ENCODE peak calls at places on chromosomes 7 and 10, in six cellular contexts. One of them, this sample, is unnamed.

GRCh38 chr7:2626498-2627117 is 5.2 kb upstream of the TTYH3 start:
- DNase-seq in stomach: no peak
- DNase-seq in myocyte: no peak
- DNase-seq in T-cell: no peak
- DNase-seq in Peyer's patch: no peak
- DNase-seq in D341Med: no peak
- DNase-seq in this sample: no peak

GRCh38 chr10:60943372-60944158 is 420 bp downstream of the RHOBTB1 start:
- DNase-seq in stomach: peak
- DNase-seq in myocyte: peak
- DNase-seq in T-cell: no peak
- DNase-seq in Peyer's patch: peak
- DNase-seq in D341Med: peak
- DNase-seq in this sample: peak

GRCh38 chr7:27142562-27143021 is 889 bp downstream of the HOXA5 start:
- DNase-seq in stomach: no peak
- DNase-seq in myocyte: no peak
- DNase-seq in T-cell: no peak
- DNase-seq in Peyer's patch: peak
- DNase-seq in D341Med: no peak
- DNase-seq in this sample: no peak

GRCh38 chr7:152459724-152460251 is 24.0 kb upstream of the KMT2C start:
- DNase-seq in stomach: no peak
- DNase-seq in myocyte: no peak
- DNase-seq in T-cell: no peak
- DNase-seq in Peyer's patch: no peak
- DNase-seq in D341Med: no peak
- DNase-seq in this sample: peak

GRCh38 chr10:75107756-75108683 is 3.4 kb upstream of the SAMD8 start:
- DNase-seq in stomach: no peak
- DNase-seq in myocyte: no peak
- DNase-seq in T-cell: no peak
- DNase-seq in Peyer's patch: no peak
- DNase-seq in D341Med: no peak
- DNase-seq in this sample: no peak

GRCh38 chr10:69089638-69090599 is 2.0 kb downstream of the SRGN start:
- DNase-seq in stomach: peak
- DNase-seq in myocyte: no peak
- DNase-seq in T-cell: peak
- DNase-seq in Peyer's patch: no peak
- DNase-seq in D341Med: no peak
- DNase-seq in this sample: no peak

GRCh38 chr7:28754027-28754426 is 204.1 kb downstream of the TRIL start:
- DNase-seq in stomach: no peak
- DNase-seq in myocyte: peak
- DNase-seq in T-cell: no peak
- DNase-seq in Peyer's patch: no peak
- DNase-seq in D341Med: no peak
- DNase-seq in this sample: peak

GRCh38 chr7:105131033-105131656 is 117.1 kb downstream of the KMT2E start:
- DNase-seq in stomach: no peak
- DNase-seq in myocyte: peak
- DNase-seq in T-cell: no peak
- DNase-seq in Peyer's patch: no peak
- DNase-seq in D341Med: no peak
- DNase-seq in this sample: no peak

GRCh38 chr10:91415816-91416215 is 5.7 kb downstream of the HECTD2 start:
- DNase-seq in stomach: no peak
- DNase-seq in myocyte: no peak
- DNase-seq in T-cell: no peak
- DNase-seq in Peyer's patch: no peak
- DNase-seq in D341Med: no peak
- DNase-seq in this sample: no peak

GRCh38 chr7:38660427-38661099 is 29.4 kb upstream of the AMPH start:
- DNase-seq in stomach: no peak
- DNase-seq in myocyte: peak
- DNase-seq in T-cell: no peak
- DNase-seq in Peyer's patch: no peak
- DNase-seq in D341Med: peak
- DNase-seq in this sample: peak

GRCh38 chr7:25360471-25360870 is 132.2 kb upstream of the NPVF start:
- DNase-seq in stomach: no peak
- DNase-seq in myocyte: no peak
- DNase-seq in T-cell: no peak
- DNase-seq in Peyer's patch: no peak
- DNase-seq in D341Med: no peak
- DNase-seq in this sample: peak

GRCh38 chr7:24881622-24882021 is 98.4 kb downstream of the OSBPL3 start:
- DNase-seq in stomach: no peak
- DNase-seq in myocyte: no peak
- DNase-seq in T-cell: no peak
- DNase-seq in Peyer's patch: no peak
- DNase-seq in D341Med: no peak
- DNase-seq in this sample: no peak

GRCh38 chr7:126040114-126041045 is 1110.8 kb upstream of the POT1 start:
- DNase-seq in stomach: no peak
- DNase-seq in myocyte: peak
- DNase-seq in T-cell: no peak
- DNase-seq in Peyer's patch: no peak
- DNase-seq in D341Med: no peak
- DNase-seq in this sample: peak

GRCh38 chr10:71241114-71241898 is 28.9 kb downstream of the UNC5B start:
- DNase-seq in stomach: no peak
- DNase-seq in myocyte: no peak
- DNase-seq in T-cell: no peak
- DNase-seq in Peyer's patch: no peak
- DNase-seq in D341Med: no peak
- DNase-seq in this sample: no peak

GRCh38 chr7:234712-235553 is 42.6 kb downstream of the FAM20C start:
- DNase-seq in stomach: peak
- DNase-seq in myocyte: peak
- DNase-seq in T-cell: no peak
- DNase-seq in Peyer's patch: no peak
- DNase-seq in D341Med: no peak
- DNase-seq in this sample: no peak

GRCh38 chr10:78706256-78706655 is 362.5 kb upstream of the ZMIZ1 start:
- DNase-seq in stomach: no peak
- DNase-seq in myocyte: no peak
- DNase-seq in T-cell: no peak
- DNase-seq in Peyer's patch: no peak
- DNase-seq in D341Med: no peak
- DNase-seq in this sample: no peak

GRCh38 chr7:55477781-55478374 is 94.4 kb downstream of the VOPP1 start:
- DNase-seq in stomach: no peak
- DNase-seq in myocyte: peak
- DNase-seq in T-cell: no peak
- DNase-seq in Peyer's patch: no peak
- DNase-seq in D341Med: no peak
- DNase-seq in this sample: no peak

GRCh38 chr10:30527623-30528426 is 93.8 kb downstream of the MAP3K8 start:
- DNase-seq in stomach: no peak
- DNase-seq in myocyte: no peak
- DNase-seq in T-cell: no peak
- DNase-seq in Peyer's patch: no peak
- DNase-seq in D341Med: no peak
- DNase-seq in this sample: no peak

GRCh38 chr10:122475581-122475980 is 14.2 kb downstream of the HTRA1 start:
- DNase-seq in stomach: no peak
- DNase-seq in myocyte: no peak
- DNase-seq in T-cell: no peak
- DNase-seq in Peyer's patch: no peak
- DNase-seq in D341Med: no peak
- DNase-seq in this sample: peak

GRCh38 chr7:65971021-65971420 is 11.0 kb downstream of the GUSB start:
- DNase-seq in stomach: peak
- DNase-seq in myocyte: no peak
- DNase-seq in T-cell: no peak
- DNase-seq in Peyer's patch: no peak
- DNase-seq in D341Med: no peak
- DNase-seq in this sample: no peak

GRCh38 chr10:74293686-74294365 is 142.8 kb downstream of the ADK start:
- DNase-seq in stomach: no peak
- DNase-seq in myocyte: peak
- DNase-seq in T-cell: no peak
- DNase-seq in Peyer's patch: no peak
- DNase-seq in D341Med: no peak
- DNase-seq in this sample: peak

GRCh38 chr10:43676360-43676759 is 27.7 kb upstream of the ZNF32 start:
- DNase-seq in stomach: no peak
- DNase-seq in myocyte: no peak
- DNase-seq in T-cell: no peak
- DNase-seq in Peyer's patch: no peak
- DNase-seq in D341Med: no peak
- DNase-seq in this sample: no peak

GRCh38 chr7:11552676-11553075 is 279.3 kb downstream of the THSD7A start:
- DNase-seq in stomach: no peak
- DNase-seq in myocyte: no peak
- DNase-seq in T-cell: no peak
- DNase-seq in Peyer's patch: no peak
- DNase-seq in D341Med: no peak
- DNase-seq in this sample: peak

GRCh38 chr7:45294559-45294958 is 137.0 kb downstream of the RAMP3 start:
- DNase-seq in stomach: no peak
- DNase-seq in myocyte: no peak
- DNase-seq in T-cell: no peak
- DNase-seq in Peyer's patch: no peak
- DNase-seq in D341Med: no peak
- DNase-seq in this sample: no peak

GRCh38 chr7:24812313-24812945 is 55.2 kb upstream of the GSDME start:
- DNase-seq in stomach: peak
- DNase-seq in myocyte: peak
- DNase-seq in T-cell: peak
- DNase-seq in Peyer's patch: peak
- DNase-seq in D341Med: peak
- DNase-seq in this sample: peak

GRCh38 chr7:123709525-123709924 is 39.3 kb downstream of the WASL start:
- DNase-seq in stomach: no peak
- DNase-seq in myocyte: no peak
- DNase-seq in T-cell: no peak
- DNase-seq in Peyer's patch: no peak
- DNase-seq in D341Med: no peak
- DNase-seq in this sample: no peak

GRCh38 chr7:151007469-151007898 is 16.7 kb downstream of the NOS3 start:
- DNase-seq in stomach: no peak
- DNase-seq in myocyte: no peak
- DNase-seq in T-cell: no peak
- DNase-seq in Peyer's patch: no peak
- DNase-seq in D341Med: no peak
- DNase-seq in this sample: no peak

GRCh38 chr10:6473430-6473829 is 106.6 kb downstream of the PRKCQ start:
- DNase-seq in stomach: no peak
- DNase-seq in myocyte: no peak
- DNase-seq in T-cell: peak
- DNase-seq in Peyer's patch: no peak
- DNase-seq in D341Med: peak
- DNase-seq in this sample: no peak

GRCh38 chr7:27064169-27064568 is 31.6 kb downstream of the HOXA1 start:
- DNase-seq in stomach: no peak
- DNase-seq in myocyte: peak
- DNase-seq in T-cell: no peak
- DNase-seq in Peyer's patch: no peak
- DNase-seq in D341Med: no peak
- DNase-seq in this sample: no peak

GRCh38 chr10:80411681-80412230 is 3.4 kb downstream of the PRXL2A start:
- DNase-seq in stomach: no peak
- DNase-seq in myocyte: no peak
- DNase-seq in T-cell: no peak
- DNase-seq in Peyer's patch: no peak
- DNase-seq in D341Med: no peak
- DNase-seq in this sample: no peak

GRCh38 chr7:46945328-46945727 is 636.6 kb downstream of the TNS3 start:
- DNase-seq in stomach: no peak
- DNase-seq in myocyte: peak
- DNase-seq in T-cell: no peak
- DNase-seq in Peyer's patch: no peak
- DNase-seq in D341Med: no peak
- DNase-seq in this sample: no peak

GRCh38 chr10:86650151-86650550 is 4.2 kb upstream of the OPN4 start:
- DNase-seq in stomach: peak
- DNase-seq in myocyte: no peak
- DNase-seq in T-cell: no peak
- DNase-seq in Peyer's patch: peak
- DNase-seq in D341Med: no peak
- DNase-seq in this sample: no peak

This sample was measured in NCI-H146.